ENCODE peak calls at places on chromosomes 12 and 14, in eight cellular contexts. One of them, this sample, is unnamed.

GRCh38 chr12:57459750-57460400 is at the start of gene GLI1:
- DNase-seq in gastrocnemius medialis: no peak
- DNase-seq in prostate gland: no peak
- DNase-seq in astrocyte: peak; percentile 21
- DNase-seq in activated B cell treated with CpG ODN at 0.5 μM for 24 hours: no peak
- DNase-seq in psoas muscle: no peak
- DNase-seq in tibial nerve: no peak
- DNase-seq in astrocyte of the spinal cord: no peak
- DNase-seq in this sample: no peak

GRCh38 chr14:105878125-105878524 is 351.7 kb downstream of the TMEM121 start:
- DNase-seq in prostate gland: no peak
- DNase-seq in astrocyte: no peak
- DNase-seq in gastrocnemius medialis: peak; percentile 2
- DNase-seq in tibial nerve: peak; percentile 8
- DNase-seq in astrocyte of the spinal cord: no peak
- DNase-seq in activated B cell treated with CpG ODN at 0.5 μM for 24 hours: no peak
- DNase-seq in psoas muscle: peak; percentile 5
- DNase-seq in this sample: peak; percentile 8

GRCh38 chr12:1534708-1535107 is 59.7 kb downstream of the FBXL14 start:
- DNase-seq in astrocyte of the spinal cord: no peak
- DNase-seq in psoas muscle: no peak
- DNase-seq in astrocyte: no peak
- DNase-seq in prostate gland: no peak
- DNase-seq in activated B cell treated with CpG ODN at 0.5 μM for 24 hours: no peak
- DNase-seq in tibial nerve: no peak
- DNase-seq in gastrocnemius medialis: no peak
- DNase-seq in this sample: no peak

GRCh38 chr12:43306066-43306465 is 245.9 kb downstream of the ADAMTS20 start:
- DNase-seq in astrocyte: peak; percentile 98
- DNase-seq in astrocyte of the spinal cord: peak; percentile 95
- DNase-seq in gastrocnemius medialis: peak; percentile 35
- DNase-seq in psoas muscle: peak; percentile 45
- DNase-seq in activated B cell treated with CpG ODN at 0.5 μM for 24 hours: no peak
- DNase-seq in prostate gland: peak; percentile 9
- DNase-seq in tibial nerve: no peak
- DNase-seq in this sample: no peak

GRCh38 chr14:86954623-86955022 is 1038.4 kb downstream of the GALC start:
- DNase-seq in prostate gland: no peak
- DNase-seq in gastrocnemius medialis: no peak
- DNase-seq in activated B cell treated with CpG ODN at 0.5 μM for 24 hours: no peak
- DNase-seq in astrocyte of the spinal cord: no peak
- DNase-seq in astrocyte: no peak
- DNase-seq in psoas muscle: no peak
- DNase-seq in tibial nerve: no peak
- DNase-seq in this sample: no peak

GRCh38 chr12:77372026-77372425 is 306.7 kb upstream of the E2F7 start:
- DNase-seq in tibial nerve: no peak
- DNase-seq in astrocyte of the spinal cord: no peak
- DNase-seq in prostate gland: no peak
- DNase-seq in astrocyte: no peak
- DNase-seq in psoas muscle: no peak
- DNase-seq in gastrocnemius medialis: no peak
- DNase-seq in activated B cell treated with CpG ODN at 0.5 μM for 24 hours: no peak
- DNase-seq in this sample: no peak

GRCh38 chr14:20697273-20698017 is 8.9 kb downstream of the ANG start:
- DNase-seq in tibial nerve: peak; percentile 34
- DNase-seq in gastrocnemius medialis: peak; percentile 36
- DNase-seq in psoas muscle: peak; percentile 49
- DNase-seq in astrocyte of the spinal cord: peak; percentile 68
- DNase-seq in astrocyte: peak; percentile 24
- DNase-seq in prostate gland: peak; percentile 42
- DNase-seq in activated B cell treated with CpG ODN at 0.5 μM for 24 hours: peak; percentile 56
- DNase-seq in this sample: peak; percentile 76

GRCh38 chr12:65962921-65963883 is 138.9 kb downstream of the HMGA2 start:
- DNase-seq in gastrocnemius medialis: no peak
- DNase-seq in tibial nerve: no peak
- DNase-seq in prostate gland: no peak
- DNase-seq in astrocyte: peak; percentile 80
- DNase-seq in astrocyte of the spinal cord: peak; percentile 75
- DNase-seq in activated B cell treated with CpG ODN at 0.5 μM for 24 hours: no peak
- DNase-seq in psoas muscle: no peak
- DNase-seq in this sample: no peak

GRCh38 chr12:115941362-115941761 is 336.1 kb downstream of the MED13L start:
- DNase-seq in prostate gland: no peak
- DNase-seq in psoas muscle: no peak
- DNase-seq in astrocyte: peak; percentile 25
- DNase-seq in tibial nerve: no peak
- DNase-seq in activated B cell treated with CpG ODN at 0.5 μM for 24 hours: no peak
- DNase-seq in gastrocnemius medialis: no peak
- DNase-seq in astrocyte of the spinal cord: peak; percentile 37
- DNase-seq in this sample: no peak

GRCh38 chr12:57874166-57875108 is 27.9 kb upstream of the CTDSP2 start:
- DNase-seq in psoas muscle: no peak
- DNase-seq in prostate gland: no peak
- DNase-seq in astrocyte: no peak
- DNase-seq in gastrocnemius medialis: no peak
- DNase-seq in astrocyte of the spinal cord: no peak
- DNase-seq in tibial nerve: no peak
- DNase-seq in activated B cell treated with CpG ODN at 0.5 μM for 24 hours: no peak
- DNase-seq in this sample: no peak

GRCh38 chr12:50916292-50916691 is 36.1 kb upstream of the HIGD1C start:
- DNase-seq in gastrocnemius medialis: no peak
- DNase-seq in prostate gland: no peak
- DNase-seq in activated B cell treated with CpG ODN at 0.5 μM for 24 hours: no peak
- DNase-seq in psoas muscle: no peak
- DNase-seq in astrocyte of the spinal cord: no peak
- DNase-seq in tibial nerve: no peak
- DNase-seq in astrocyte: no peak
- DNase-seq in this sample: no peak

GRCh38 chr12:126545411-126545810 is 1480.2 kb downstream of the AACS start:
- DNase-seq in psoas muscle: no peak
- DNase-seq in activated B cell treated with CpG ODN at 0.5 μM for 24 hours: no peak
- DNase-seq in astrocyte of the spinal cord: peak; percentile 34
- DNase-seq in prostate gland: no peak
- DNase-seq in astrocyte: peak; percentile 23
- DNase-seq in tibial nerve: no peak
- DNase-seq in gastrocnemius medialis: no peak
- DNase-seq in this sample: no peak

GRCh38 chr12:16766736-16767135 is 160.8 kb upstream of the LMO3 start:
- DNase-seq in tibial nerve: no peak
- DNase-seq in prostate gland: no peak
- DNase-seq in activated B cell treated with CpG ODN at 0.5 μM for 24 hours: no peak
- DNase-seq in astrocyte of the spinal cord: peak; percentile 7
- DNase-seq in astrocyte: peak; percentile 3
- DNase-seq in psoas muscle: no peak
- DNase-seq in gastrocnemius medialis: no peak
- DNase-seq in this sample: no peak

GRCh38 chr12:93153321-93153720 is 224.2 kb upstream of the EEA1 start:
- DNase-seq in astrocyte: peak; percentile 63
- DNase-seq in gastrocnemius medialis: no peak
- DNase-seq in psoas muscle: no peak
- DNase-seq in activated B cell treated with CpG ODN at 0.5 μM for 24 hours: no peak
- DNase-seq in tibial nerve: no peak
- DNase-seq in prostate gland: no peak
- DNase-seq in astrocyte of the spinal cord: peak; percentile 50
- DNase-seq in this sample: no peak

GRCh38 chr12:22627351-22627750 is 2.4 kb downstream of the ETNK1 start:
- DNase-seq in activated B cell treated with CpG ODN at 0.5 μM for 24 hours: no peak
- DNase-seq in tibial nerve: no peak
- DNase-seq in prostate gland: no peak
- DNase-seq in astrocyte of the spinal cord: peak; percentile 5
- DNase-seq in gastrocnemius medialis: no peak
- DNase-seq in psoas muscle: no peak
- DNase-seq in astrocyte: no peak
- DNase-seq in this sample: no peak

GRCh38 chr12:22625671-22626251 is 790 bp downstream of the ETNK1 start:
- DNase-seq in gastrocnemius medialis: peak; percentile 20
- DNase-seq in psoas muscle: peak; percentile 11
- DNase-seq in activated B cell treated with CpG ODN at 0.5 μM for 24 hours: peak; percentile 22
- DNase-seq in tibial nerve: peak; percentile 15
- DNase-seq in astrocyte of the spinal cord: peak; percentile 45
- DNase-seq in prostate gland: peak; percentile 38
- DNase-seq in astrocyte: peak; percentile 33
- DNase-seq in this sample: peak; percentile 42

GRCh38 chr12:22626429-22626828 is 1.5 kb downstream of the ETNK1 start:
- DNase-seq in tibial nerve: no peak
- DNase-seq in psoas muscle: no peak
- DNase-seq in activated B cell treated with CpG ODN at 0.5 μM for 24 hours: no peak
- DNase-seq in prostate gland: peak; percentile 28
- DNase-seq in astrocyte: peak; percentile 44
- DNase-seq in gastrocnemius medialis: no peak
- DNase-seq in astrocyte of the spinal cord: peak; percentile 34
- DNase-seq in this sample: no peak

GRCh38 chr12:22624573-22624907 is 431 bp upstream of the ETNK1 start:
- DNase-seq in activated B cell treated with CpG ODN at 0.5 μM for 24 hours: no peak
- DNase-seq in prostate gland: no peak
- DNase-seq in gastrocnemius medialis: no peak
- DNase-seq in astrocyte of the spinal cord: no peak
- DNase-seq in psoas muscle: no peak
- DNase-seq in tibial nerve: no peak
- DNase-seq in astrocyte: no peak
- DNase-seq in this sample: no peak

DNA sequence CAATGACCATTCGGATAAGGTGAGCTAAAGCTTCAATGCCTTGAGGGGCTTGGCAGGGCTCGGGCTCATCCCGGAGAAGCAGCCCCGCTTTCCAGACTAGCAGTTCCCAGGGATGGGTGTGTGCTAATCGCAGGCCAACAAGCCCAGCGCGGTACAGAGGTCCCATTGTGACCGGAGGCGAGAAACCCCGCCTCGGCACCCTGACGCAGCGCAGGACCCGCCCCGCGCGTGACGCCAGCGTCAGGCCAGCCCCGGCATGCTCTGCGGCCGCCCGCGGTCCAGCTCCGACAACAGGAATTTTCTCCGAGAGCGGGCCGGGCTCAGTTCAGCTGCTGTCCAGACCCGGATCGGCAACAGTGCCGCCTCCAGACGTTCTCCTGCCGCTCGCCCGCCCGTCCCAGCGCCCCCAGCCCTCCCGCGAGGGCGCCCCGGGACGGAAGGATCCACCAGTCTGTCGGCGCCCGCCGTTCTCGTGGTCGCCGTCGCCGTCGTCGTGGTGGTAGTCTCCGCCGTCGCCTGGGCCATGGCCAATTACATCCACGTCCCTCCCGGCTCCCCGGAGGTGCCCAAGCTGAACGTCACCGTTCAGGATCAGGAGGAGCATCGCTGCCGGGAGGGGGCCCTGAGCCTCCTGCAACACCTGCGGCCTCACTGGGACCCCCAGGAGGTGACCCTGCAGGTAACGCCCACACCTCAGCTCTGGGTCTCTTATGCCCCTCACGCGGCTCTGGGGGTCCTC is at the start of gene ETNK1:
- DNase-seq in gastrocnemius medialis: peak; percentile 90
- DNase-seq in astrocyte of the spinal cord: peak; percentile 94
- DNase-seq in tibial nerve: peak; percentile 90
- DNase-seq in prostate gland: peak; percentile 97
- DNase-seq in astrocyte: peak; percentile 89
- DNase-seq in activated B cell treated with CpG ODN at 0.5 μM for 24 hours: peak; percentile 91
- DNase-seq in psoas muscle: peak; percentile 94
- DNase-seq in this sample: peak; percentile 79
- TF ChIP-seq CTCF in gastrocnemius medialis: no peak
- TF ChIP-seq CTCF in astrocyte of the spinal cord: no peak
- TF ChIP-seq CTCF in tibial nerve: no peak
- TF ChIP-seq CTCF in prostate gland: no peak
- TF ChIP-seq CTCF in astrocyte: no peak
- TF ChIP-seq CTCF in activated B cell treated with CpG ODN at 0.5 μM for 24 hours: no peak
- TF ChIP-seq CTCF in psoas muscle: no peak
- TF ChIP-seq CTCF in this sample: no peak

DNA sequence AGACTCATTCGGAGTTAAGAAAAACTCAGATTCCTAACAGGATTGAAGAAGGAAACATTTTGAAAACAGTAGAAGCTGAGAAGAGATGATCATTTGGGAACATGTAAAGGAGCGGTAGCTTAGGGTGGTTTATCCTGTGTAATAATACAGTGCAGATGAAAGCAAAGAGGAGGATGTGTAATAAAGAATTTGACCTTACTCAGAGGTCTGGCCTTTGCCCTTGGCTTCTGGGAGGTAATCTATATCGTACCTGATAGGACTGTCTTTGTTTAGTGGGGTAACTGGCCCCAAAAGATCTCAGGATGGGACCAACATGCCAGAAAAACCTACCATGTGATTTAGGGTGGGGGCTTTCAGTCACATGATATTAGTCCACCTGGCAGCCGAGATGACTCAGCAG is 23.4 kb upstream of the KLHL42 start:
- DNase-seq in psoas muscle: no peak
- DNase-seq in prostate gland: no peak
- DNase-seq in tibial nerve: no peak
- DNase-seq in activated B cell treated with CpG ODN at 0.5 μM for 24 hours: no peak
- DNase-seq in astrocyte of the spinal cord: no peak
- DNase-seq in astrocyte: no peak
- DNase-seq in gastrocnemius medialis: no peak
- DNase-seq in this sample: no peak
- TF ChIP-seq CTCF in psoas muscle: no peak
- TF ChIP-seq CTCF in prostate gland: no peak
- TF ChIP-seq CTCF in tibial nerve: no peak
- TF ChIP-seq CTCF in activated B cell treated with CpG ODN at 0.5 μM for 24 hours: no peak
- TF ChIP-seq CTCF in astrocyte of the spinal cord: no peak
- TF ChIP-seq CTCF in astrocyte: no peak
- TF ChIP-seq CTCF in gastrocnemius medialis: no peak
- TF ChIP-seq CTCF in this sample: no peak

GRCh38 chr14:103091883-103092222 is 2.7 kb upstream of the EXOC3L4 start:
- DNase-seq in activated B cell treated with CpG ODN at 0.5 μM for 24 hours: no peak
- DNase-seq in tibial nerve: no peak
- DNase-seq in astrocyte of the spinal cord: no peak
- DNase-seq in gastrocnemius medialis: no peak
- DNase-seq in astrocyte: no peak
- DNase-seq in prostate gland: no peak
- DNase-seq in psoas muscle: no peak
- DNase-seq in this sample: no peak
- TF ChIP-seq CTCF in activated B cell treated with CpG ODN at 0.5 μM for 24 hours: no peak
- TF ChIP-seq CTCF in tibial nerve: no peak
- TF ChIP-seq CTCF in astrocyte of the spinal cord: no peak
- TF ChIP-seq CTCF in gastrocnemius medialis: no peak
- TF ChIP-seq CTCF in astrocyte: no peak
- TF ChIP-seq CTCF in prostate gland: no peak
- TF ChIP-seq CTCF in psoas muscle: no peak
- TF ChIP-seq CTCF in this sample: no peak

DNA sequence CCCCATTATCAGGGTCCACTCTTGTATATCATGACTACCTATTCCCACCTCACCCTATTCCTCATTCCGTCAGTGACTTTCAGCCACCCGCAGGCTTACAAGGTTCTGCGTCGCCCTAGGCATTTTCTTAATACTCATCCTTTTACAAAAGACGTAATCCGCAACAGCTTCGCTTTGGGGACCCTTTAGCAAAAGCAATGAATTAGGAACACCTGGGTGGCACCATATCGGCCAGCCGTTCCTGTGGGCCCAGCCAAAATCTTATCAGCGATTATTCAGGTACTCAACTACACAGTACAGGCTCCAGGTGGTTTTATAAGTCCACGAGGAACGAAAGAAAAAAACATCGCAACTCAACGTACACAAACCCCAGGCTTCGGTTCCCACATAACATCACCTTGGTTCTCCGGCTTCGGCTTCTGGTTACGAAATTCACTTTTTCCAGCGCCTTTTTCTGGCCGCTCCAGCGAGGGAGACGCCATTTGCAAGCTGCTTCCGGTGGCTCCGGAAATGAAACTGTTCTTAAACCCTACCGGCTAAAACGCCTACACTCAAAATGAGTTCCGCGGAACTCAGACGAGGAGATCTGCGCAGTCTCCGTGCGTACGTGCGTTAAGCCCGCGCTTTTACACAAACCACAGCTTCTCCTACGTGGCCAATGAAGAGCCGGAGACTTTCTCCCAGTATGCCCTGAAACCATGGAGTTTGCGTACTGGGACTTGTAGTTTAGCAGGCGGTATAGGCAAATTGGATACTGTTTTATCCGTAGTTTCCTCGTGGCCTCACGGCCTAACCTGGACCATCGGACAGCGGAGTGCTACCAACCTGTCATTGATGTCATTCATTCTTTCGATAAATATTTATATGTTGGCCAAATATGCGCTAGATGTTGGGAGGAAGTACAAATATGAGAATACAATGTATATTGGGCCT is at the start of gene KRR1:
- DNase-seq in astrocyte: peak; percentile 97
- DNase-seq in tibial nerve: peak; percentile 74
- DNase-seq in prostate gland: peak; percentile 91
- DNase-seq in gastrocnemius medialis: peak; percentile 93
- DNase-seq in psoas muscle: peak; percentile 89
- DNase-seq in activated B cell treated with CpG ODN at 0.5 μM for 24 hours: peak; percentile 72
- DNase-seq in astrocyte of the spinal cord: peak; percentile 99
- DNase-seq in this sample: peak; percentile 84
- TF ChIP-seq CTCF in astrocyte: no peak
- TF ChIP-seq CTCF in tibial nerve: no peak
- TF ChIP-seq CTCF in prostate gland: no peak
- TF ChIP-seq CTCF in gastrocnemius medialis: peak; percentile 4
- TF ChIP-seq CTCF in psoas muscle: no peak
- TF ChIP-seq CTCF in activated B cell treated with CpG ODN at 0.5 μM for 24 hours: no peak
- TF ChIP-seq CTCF in astrocyte of the spinal cord: no peak
- TF ChIP-seq CTCF in this sample: no peak

This sample was measured in mesothelial cell of epicardium.